ENCODE peak calls at places on chromosomes 13 and 19, in five cellular contexts. T, G, I, B and O are unnamed samples.

GRCh38 chr13:79722885-79723445 is 242.0 kb downstream of the NDFIP2 start:
- DNase-seq in T (no peak), I (no peak), G (no peak), B (no peak), O (no peak)

GRCh38 chr13:43981512-43982301 is 102.0 kb downstream of the LACC1 start:
- DNase-seq in I (no peak), B (no peak), G (no peak), T (no peak), O (no peak)

GRCh38 chr19:38018694-38019426 is 111.9 kb downstream of the SIPA1L3 start:
- DNase-seq in B (no peak), T (no peak), G (no peak), I (no peak), O (no peak)

GRCh38 chr19:33473644-33474305 is 47.8 kb downstream of the PEPD start:
- DNase-seq in I (peak; percentile 55), B (no peak), G (no peak), T (no peak), O (peak; percentile 45)

GRCh38 chr13:99542788-99543406 is 41.6 kb downstream of the TM9SF2 start:
- DNase-seq in T (no peak), B (no peak), G (no peak), I (no peak), O (no peak)

GRCh38 chr19:13825489-13826475 is 30.5 kb downstream of the ZSWIM4 start:
- DNase-seq in I (no peak), B (no peak), G (no peak), T (no peak), O (no peak)

GRCh38 chr19:6752257-6753177 is 13.0 kb downstream of the TRIP10 start:
- DNase-seq in B (no peak), G (no peak), I (no peak), T (no peak), O (no peak)

GRCh38 chr19:6735181-6735891 is 2.0 kb downstream of the GPR108 start:
- DNase-seq in B (no peak), I (no peak), G (no peak), T (no peak), O (no peak)

GRCh38 chr13:98456423-98456845 is 120.5 kb downstream of the STK24 start:
- DNase-seq in G (no peak), I (no peak), B (no peak), T (no peak), O (no peak)

GRCh38 chr19:9323557-9323918 is 441 bp upstream of the ZNF559 start:
- DNase-seq in G (no peak), I (peak; percentile 75), T (peak; percentile 55), B (peak; percentile 44), O (peak; percentile 85)

GRCh38 chr13:113938716-113939115 is 35.2 kb downstream of the C13orf46 start:
- DNase-seq in G (no peak), I (no peak), T (no peak), B (no peak), O (no peak)

GRCh38 chr19:11252665-11253355 is 9.5 kb downstream of the DOCK6 start:
- DNase-seq in B (no peak), I (no peak), T (no peak), G (no peak), O (no peak)

GRCh38 chr19:43780706-43781525 is at the start of gene KCNN4:
- DNase-seq in G (no peak), B (no peak), T (peak; percentile 57), I (peak; percentile 67), O (peak; percentile 68)

GRCh38 chr13:75968103-75968838 is 332.1 kb downstream of the LMO7 start:
- DNase-seq in T (no peak), I (peak; percentile 26), G (no peak), B (no peak), O (no peak)

GRCh38 chr19:52653161-52653560 is 15.0 kb upstream of the ZNF83 start:
- DNase-seq in I (no peak), G (no peak), T (no peak), B (no peak), O (no peak)
- H3K36me3 ChIP-seq in I (peaks cover 23% of the 10 kb centered on the region), G (no peaks in the 10 kb centered on the region), T (peaks cover 17% of the 10 kb centered on the region), B (no peaks in the 10 kb centered on the region), O (peaks cover 32% of the 10 kb centered on the region)

GRCh38 chr19:57452307-57452706 is 4.6 kb downstream of the VN1R1 start:
- DNase-seq in B (no peak), G (no peak), T (no peak), I (no peak), O (no peak)
- H3K36me3 ChIP-seq in B (no peaks in the 10 kb centered on the region), G (peaks cover 8% of the 10 kb centered on the region), T (no peaks in the 10 kb centered on the region), I (no peaks in the 10 kb centered on the region), O (no peaks in the 10 kb centered on the region)

GRCh38 chr13:24491853-24492252 is 20.7 kb downstream of the PARP4 start:
- DNase-seq in I (no peak), G (no peak), T (no peak), B (no peak), O (peak; percentile 6)

GRCh38 chr13:24497742-24498141 is 14.8 kb downstream of the PARP4 start:
- DNase-seq in T (no peak), G (no peak), B (no peak), I (no peak), O (no peak)

GRCh38 chr13:24493356-24493755 is 19.2 kb downstream of the PARP4 start:
- DNase-seq in T (no peak), G (no peak), B (no peak), I (no peak), O (no peak)

GRCh38 chr13:24489721-24490120 is 22.9 kb downstream of the PARP4 start:
- DNase-seq in G (no peak), T (no peak), I (no peak), B (no peak), O (no peak)

DNA sequence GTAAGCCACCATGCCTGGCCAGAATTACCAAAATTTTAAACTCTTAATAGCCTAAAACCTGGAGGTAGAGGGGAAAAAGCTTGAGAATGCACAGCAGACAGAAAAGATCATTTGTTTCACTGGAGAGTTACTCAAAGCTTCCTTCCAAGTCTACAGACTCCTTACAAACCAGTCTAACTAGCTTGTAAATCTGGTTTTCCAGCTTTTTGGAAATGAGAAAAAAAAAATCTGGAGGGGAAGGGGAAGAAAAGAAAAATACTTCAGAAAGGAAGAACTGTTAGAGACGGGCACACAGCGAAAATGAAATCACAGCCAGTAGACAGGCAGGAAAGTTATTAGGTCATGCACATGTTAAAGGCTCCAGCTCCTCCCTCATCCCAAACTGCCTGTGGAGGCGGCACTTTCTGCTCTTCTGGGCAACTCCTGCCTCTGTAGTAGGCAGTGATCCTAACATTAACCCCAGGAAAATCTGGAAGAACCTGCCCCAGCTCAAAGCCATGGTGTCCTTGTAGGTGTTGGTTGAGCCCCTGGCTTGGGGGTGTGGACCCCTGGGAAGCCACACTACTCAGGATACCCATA is 17.3 kb downstream of the PARP4 start:
- DNase-seq in B (no peak), I (no peak), G (no peak), T (no peak), O (no peak)
- H3K36me3 ChIP-seq in B (peaks cover 3% of the 10 kb centered on the region), I (peaks cover 48% of the 10 kb centered on the region), G (peaks cover 15% of the 10 kb centered on the region), T (peaks cover 76% of the 10 kb centered on the region), O (peaks cover 49% of the 10 kb centered on the region)

GRCh38 chr13:41077475-41077874 is 16.2 kb downstream of the WBP4 start:
- DNase-seq in T (no peak), I (no peak), G (no peak), B (no peak), O (no peak)

GRCh38 chr13:41071775-41072174 is 10.5 kb downstream of the WBP4 start:
- DNase-seq in I (no peak), B (no peak), G (no peak), T (no peak), O (no peak)

GRCh38 chr13:41075034-41075433 is 13.7 kb downstream of the WBP4 start:
- DNase-seq in I (peak; percentile 49), G (no peak), T (no peak), B (peak; percentile 14), O (no peak)

GRCh38 chr13:41075485-41075884 is 14.2 kb downstream of the WBP4 start:
- DNase-seq in I (no peak), B (no peak), T (no peak), G (no peak), O (no peak)

GRCh38 chr13:41074523-41074922 is 13.2 kb downstream of the WBP4 start:
- DNase-seq in T (no peak), I (no peak), G (no peak), B (no peak), O (no peak)
- H3K36me3 ChIP-seq in T (peaks cover 28% of the 10 kb centered on the region), I (peaks cover 38% of the 10 kb centered on the region), G (no peaks in the 10 kb centered on the region), B (no peaks in the 10 kb centered on the region), O (peaks cover 65% of the 10 kb centered on the region)

GRCh38 chr19:35731779-35732405 is 10.4 kb downstream of the IGFLR1 start:
- DNase-seq in B (no peak), G (no peak), T (no peak), I (no peak), O (no peak)

GRCh38 chr19:35733180-35734125 is 8.8 kb downstream of the IGFLR1 start:
- DNase-seq in B (no peak), I (no peak), T (no peak), G (no peak), O (no peak)

GRCh38 chr19:35734889-35735288 is 7.4 kb downstream of the IGFLR1 start:
- DNase-seq in B (no peak), I (no peak), T (no peak), G (no peak), O (no peak)

GRCh38 chr19:35732540-35733179 is 9.6 kb downstream of the IGFLR1 start:
- DNase-seq in I (no peak), T (no peak), G (no peak), B (no peak), O (no peak)

DNA sequence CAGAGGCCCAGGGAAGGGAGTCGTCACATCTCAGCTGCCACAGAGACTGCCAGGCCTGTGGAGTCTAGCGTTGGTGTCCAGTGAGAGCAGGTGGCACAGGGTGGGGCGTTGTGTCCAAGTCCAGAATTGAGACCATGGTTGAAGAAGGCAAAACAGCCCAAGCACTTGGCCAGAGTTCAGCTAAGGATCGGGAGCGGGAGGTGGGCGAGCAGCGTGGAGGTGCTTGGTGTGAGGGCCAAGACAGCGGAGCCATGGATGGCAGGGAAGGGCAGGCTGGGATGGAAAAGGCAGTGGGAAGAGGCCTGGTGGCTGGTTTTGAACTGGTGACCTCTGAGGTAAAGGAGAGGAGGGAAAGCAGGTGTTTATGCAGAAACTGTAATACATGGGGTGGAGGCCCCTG is 8.0 kb downstream of the IGFLR1 start:
- DNase-seq in B (no peak), T (no peak), G (no peak), I (no peak), O (no peak)
- H3K36me3 ChIP-seq in B (peaks cover 14% of the 10 kb centered on the region), T (peaks cover 72% of the 10 kb centered on the region), G (peaks cover 7% of the 10 kb centered on the region), I (peaks cover 87% of the 10 kb centered on the region), O (peaks cover 73% of the 10 kb centered on the region)

DNA sequence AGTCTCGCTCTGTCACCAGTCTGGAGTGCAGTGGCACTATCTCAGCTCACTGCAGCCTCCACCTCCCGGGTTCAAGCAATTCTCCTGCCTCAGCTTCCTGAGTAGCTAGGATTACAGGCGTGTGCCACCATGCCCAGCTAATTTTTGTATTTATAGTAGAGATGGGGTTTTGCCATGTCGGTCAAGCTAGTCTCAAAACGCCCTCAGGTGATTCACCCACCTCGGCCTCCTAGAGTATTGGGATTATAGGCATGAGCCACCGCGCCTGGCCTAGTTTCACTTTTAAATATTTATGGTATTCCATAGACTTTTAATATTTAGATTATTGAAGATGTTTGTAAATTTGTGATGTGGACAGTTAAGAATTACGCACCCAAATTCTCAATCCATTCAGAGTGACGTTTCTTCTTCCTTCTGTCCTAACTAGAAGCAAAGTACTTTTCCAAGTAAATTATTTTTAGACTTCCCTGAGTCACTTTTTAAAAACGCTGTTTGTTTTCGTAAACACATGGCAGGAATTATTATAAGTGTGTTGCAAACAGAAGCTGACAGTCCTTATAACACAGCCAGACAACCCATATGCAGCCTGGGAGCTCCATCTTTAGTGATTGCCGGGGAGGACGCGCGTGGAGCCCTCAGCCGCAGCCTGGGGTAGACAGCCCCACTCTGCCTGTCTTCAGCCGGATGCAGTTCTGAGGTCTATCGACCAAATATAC is 131.7 kb downstream of the ATP11A start:
- DNase-seq in T (peak; percentile 8), G (no peak), I (peak; percentile 9), B (no peak), O (no peak)
- H3K36me3 ChIP-seq in T (peaks cover 20% of the 10 kb centered on the region), G (no peaks in the 10 kb centered on the region), I (peaks cover 43% of the 10 kb centered on the region), B (peaks cover 5% of the 10 kb centered on the region), O (no peaks in the 10 kb centered on the region)